ENCODE peak calls at places on chromosomes 7 and 10, in four cellular contexts. G is NCI-H2029 treated with DMSO at 0.1 percent for 48 hours; H is activated CD8-positive, alpha-beta memory T cell treated with anti-CD3 and anti-CD28 coated beads for 48 hours; E is MV-4-11. L is an unnamed sample.

GRCh38 chr7:110317699-110318265 is 773.1 kb upstream of the LRRN3 start:
- DNase-seq in H (no peak), G (no peak), E (peak), L (no peak)

GRCh38 chr7:106057962-106058901 is 53.9 kb downstream of the SYPL1 start:
- DNase-seq in E (no peak), G (no peak), H (no peak), L (peak)

GRCh38 chr7:99109108-99110051 is 34.5 kb downstream of the SMURF1 start:
- DNase-seq in H (no peak), G (no peak), E (peak), L (no peak)

GRCh38 chr10:74728225-74728624 is 98.2 kb upstream of the KAT6B start:
- DNase-seq in H (no peak), E (no peak), G (no peak), L (no peak)

GRCh38 chr10:126469692-126470091 is 81.4 kb upstream of the ADAM12 start:
- DNase-seq in G (no peak), H (no peak), E (no peak), L (no peak)

GRCh38 chr7:31791881-31792280 is 104.9 kb downstream of the PPP1R17 start:
- DNase-seq in G (no peak), E (no peak), H (no peak), L (no peak)

GRCh38 chr7:83633516-83633915 is 15.4 kb downstream of the SEMA3E start:
- DNase-seq in E (no peak), G (no peak), H (no peak), L (no peak)

GRCh38 chr10:97319671-97320479 is 804 bp downstream of the FRAT1 start:
- DNase-seq in E (peak), G (no peak), H (no peak), L (no peak)

GRCh38 chr7:128405345-128406146 is 4.2 kb downstream of the IMPDH1 start:
- DNase-seq in E (no peak), G (no peak), H (no peak), L (no peak)

GRCh38 chr7:75629042-75629441 is 109.7 kb downstream of the HIP1 start:
- DNase-seq in H (no peak), E (no peak), G (no peak), L (no peak)

GRCh38 chr10:128739937-128740336 is 613.7 kb upstream of the MKI67 start:
- DNase-seq in H (no peak), E (no peak), G (no peak), L (no peak)